ENCODE peak calls at places on chromosomes 1 and 21, in four cellular contexts. O is coronary artery, P is A549, E is epithelial cell of esophagus. M is an unnamed sample.

GRCh38 chr1:240241278-240241677 is 149.6 kb downstream of the FMN2 start:
- DNase-seq in O (no peak), P (no peak), E (no peak), M (no peak)

GRCh38 chr1:230581446-230582079 is 60.7 kb upstream of the COG2 start:
- DNase-seq in O (no peak), E (no peak), P (peak; percentile 32), M (peak; percentile 82)

GRCh38 chr1:85623061-85623471 is 42.5 kb downstream of the CCN1 start:
- DNase-seq in E (peak; percentile 68), P (no peak), O (no peak), M (peak; percentile 51)

GRCh38 chr1:60425528-60425927 is 352.0 kb upstream of the C1orf87 start:
- DNase-seq in O (no peak), P (no peak), E (peak; percentile 21), M (peak; percentile 67)

GRCh38 chr1:197180252-197180878 is 33.9 kb upstream of the ASPM start:
- DNase-seq in E (peak; percentile 69), P (peak; percentile 69), O (no peak), M (peak; percentile 72)

GRCh38 chr1:11156441-11156840 is 32.7 kb upstream of the ANGPTL7 start:
- DNase-seq in E (peak; percentile 45), O (no peak), P (no peak), M (peak; percentile 28)

GRCh38 chr21:29228306-29228705 is 70.4 kb upstream of the BACH1 start:
- DNase-seq in O (no peak), P (no peak), E (no peak), M (no peak)

GRCh38 chr1:91345395-91346005 is 59.1 kb downstream of the HFM1 start:
- DNase-seq in P (no peak), O (no peak), E (no peak), M (no peak)

GRCh38 chr1:1351511-1352427 is 2.6 kb upstream of the DVL1 start:
- DNase-seq in O (no peak), E (no peak), P (no peak), M (peak; percentile 65)

GRCh38 chr1:168917309-168917708 is 188.3 kb upstream of the DPT start:
- DNase-seq in P (no peak), E (no peak), O (no peak), M (peak; percentile 34)

GRCh38 chr1:9058465-9058864 is 11.0 kb downstream of the SLC2A5 start:
- DNase-seq in P (no peak), O (no peak), E (no peak), M (no peak)

GRCh38 chr1:100382657-100383056 is 30.4 kb downstream of the CDC14A start:
- DNase-seq in E (no peak), P (no peak), O (no peak), M (no peak)